ENCODE peak calls at places on chromosomes 2 and 18, in seven cellular contexts. W, S, V, D, R, A and U are unnamed samples.
A peak's percentile ranks its signal among the peaks of the same experiment; 100 is the strongest.

GRCh38 chr2:233146194-233146593 is 86.1 kb downstream of the INPP5D start:
- DNase-seq in W (no peak), S (no peak), V (no peak), D (no peak), R (no peak), A (no peak), U (no peak)

GRCh38 chr18:11518788-11519685 is 90.4 kb upstream of the SLC35G4 start:
- DNase-seq in W (peak; percentile 76), S (no peak), V (peak; percentile 1), D (peak; percentile 79), R (no peak), A (no peak), U (peak; percentile 0)

GRCh38 chr2:38375711-38376345 is 1.2 kb downstream of the ATL2 start:
- DNase-seq in W (no peak), S (peak; percentile 38), V (peak; percentile 46), D (no peak), R (no peak), A (no peak), U (no peak)

GRCh38 chr18:22324191-22325131 is 93.3 kb downstream of the CTAGE1 start:
- DNase-seq in W (no peak), S (no peak), V (no peak), D (no peak), R (no peak), A (no peak), U (no peak)

GRCh38 chr18:35334821-35335220 is 9.4 kb downstream of the ZNF24 start:
- DNase-seq in W (no peak), S (no peak), V (no peak), D (no peak), R (no peak), A (no peak), U (no peak)

GRCh38 chr2:54106631-54107454 is 8.6 kb upstream of the ACYP2 start:
- DNase-seq in W (peak; percentile 68), S (peak; percentile 35), V (peak; percentile 25), D (peak; percentile 60), R (no peak), A (no peak), U (peak; percentile 37)

GRCh38 chr2:49937432-49937831 is 783.1 kb upstream of the FSHR start:
- DNase-seq in W (no peak), S (no peak), V (no peak), D (no peak), R (no peak), A (no peak), U (no peak)

GRCh38 chr18:8409151-8409550 is 200.1 kb upstream of the RAB12 start:
- DNase-seq in W (no peak), S (no peak), V (no peak), D (no peak), R (no peak), A (no peak), U (no peak)

GRCh38 chr2:236052926-236053846 is 115.0 kb downstream of the GBX2 start:
- DNase-seq in W (no peak), S (no peak), V (no peak), D (no peak), R (no peak), A (no peak), U (no peak)

GRCh38 chr2:108082978-108083377 is 96.7 kb downstream of the SLC5A7 start:
- DNase-seq in W (no peak), S (no peak), V (no peak), D (no peak), R (no peak), A (no peak), U (no peak)

GRCh38 chr2:236180831-236181453 is 12.8 kb upstream of the GBX2 start:
- DNase-seq in W (peak; percentile 87), S (no peak), V (no peak), D (peak; percentile 76), R (no peak), A (no peak), U (peak; percentile 47)

GRCh38 chr2:217270089-217270800 is 410.4 kb upstream of the TNP1 start:
- DNase-seq in W (no peak), S (no peak), V (no peak), D (no peak), R (no peak), A (no peak), U (no peak)

GRCh38 chr2:159891917-159892691 is 94.1 kb upstream of the CD302 start:
- DNase-seq in W (peak; percentile 79), S (no peak), V (no peak), D (no peak), R (no peak), A (no peak), U (no peak)

GRCh38 chr18:73824684-73825083 is 322.9 kb downstream of the FBXO15 start:
- DNase-seq in W (no peak), S (no peak), V (no peak), D (no peak), R (no peak), A (no peak), U (no peak)

GRCh38 chr18:22057908-22058527 is 111.4 kb upstream of the GATA6 start:
- DNase-seq in W (no peak), S (no peak), V (no peak), D (no peak), R (no peak), A (no peak), U (no peak)

GRCh38 chr2:85924522-85924921 is 35.7 kb upstream of the ST3GAL5 start:
- DNase-seq in W (peak; percentile 9), S (no peak), V (no peak), D (no peak), R (no peak), A (no peak), U (no peak)

GRCh38 chr2:215973111-215973792 is 40.1 kb downstream of the MREG start:
- DNase-seq in W (no peak), S (no peak), V (no peak), D (no peak), R (no peak), A (no peak), U (no peak)

GRCh38 chr18:37270046-37270665 is 295.4 kb downstream of the CELF4 start:
- DNase-seq in W (no peak), S (no peak), V (peak; percentile 7), D (peak; percentile 55), R (no peak), A (no peak), U (no peak)

GRCh38 chr2:151682459-151683003 is 51.7 kb downstream of the NEB start:
- DNase-seq in W (no peak), S (no peak), V (no peak), D (no peak), R (no peak), A (no peak), U (no peak)

GRCh38 chr2:240303896-240304745 is 131.3 kb upstream of the GPC1 start:
- DNase-seq in W (no peak), S (no peak), V (no peak), D (no peak), R (no peak), A (no peak), U (no peak)

GRCh38 chr18:57930476-57930875 is 113.5 kb upstream of the NEDD4L start:
- DNase-seq in W (peak; percentile 67), S (no peak), V (no peak), D (no peak), R (no peak), A (no peak), U (peak; percentile 56)

GRCh38 chr2:71749671-71750101 is 296.3 kb downstream of the DYSF start:
- DNase-seq in W (no peak), S (no peak), V (no peak), D (peak; percentile 3), R (no peak), A (no peak), U (no peak)

GRCh38 chr18:62329676-62330454 is 4.8 kb downstream of the TNFRSF11A start:
- DNase-seq in W (peak; percentile 4), S (no peak), V (no peak), D (no peak), R (no peak), A (no peak), U (peak; percentile 22)

GRCh38 chr2:156006721-156007618 is 325.6 kb downstream of the NR4A2 start:
- DNase-seq in W (no peak), S (no peak), V (no peak), D (no peak), R (no peak), A (no peak), U (no peak)

GRCh38 chr2:38417745-38418689 is 40.9 kb upstream of the ATL2 start:
- DNase-seq in W (no peak), S (no peak), V (no peak), D (no peak), R (no peak), A (no peak), U (no peak)

GRCh38 chr2:55871637-55872036 is 51.9 kb downstream of the EFEMP1 start:
- DNase-seq in W (no peak), S (no peak), V (no peak), D (no peak), R (peak; percentile 49), A (no peak), U (no peak)

GRCh38 chr18:9787716-9788115 is 79.6 kb downstream of the RAB31 start:
- DNase-seq in W (no peak), S (no peak), V (no peak), D (no peak), R (no peak), A (no peak), U (no peak)

GRCh38 chr2:23745068-23745725 is 181.7 kb downstream of the ATAD2B start:
- DNase-seq in W (no peak), S (no peak), V (no peak), D (no peak), R (no peak), A (no peak), U (no peak)

GRCh38 chr2:98839292-98839691 is 96.7 kb downstream of the CRACDL start:
- DNase-seq in W (no peak), S (no peak), V (no peak), D (no peak), R (no peak), A (no peak), U (no peak)

GRCh38 chr2:86788881-86789686 is 1.6 kb downstream of the CD8A start:
- DNase-seq in W (peak; percentile 44), S (no peak), V (no peak), D (no peak), R (no peak), A (no peak), U (no peak)

GRCh38 chr2:198287706-198288105 is 483.3 kb downstream of the PLCL1 start:
- DNase-seq in W (no peak), S (no peak), V (no peak), D (no peak), R (no peak), A (no peak), U (no peak)

GRCh38 chr2:179268277-179268935 is 3.8 kb upstream of the SESTD1 start:
- DNase-seq in W (no peak), S (no peak), V (no peak), D (no peak), R (no peak), A (no peak), U (peak; percentile 65)

GRCh38 chr18:7429831-7430230 is 137.3 kb upstream of the PTPRM start:
- DNase-seq in W (no peak), S (no peak), V (no peak), D (no peak), R (no peak), A (no peak), U (no peak)

GRCh38 chr18:26089247-26090129 is 925 bp downstream of the SS18 start:
- DNase-seq in W (no peak), S (no peak), V (no peak), D (no peak), R (peak; percentile 44), A (no peak), U (no peak)

GRCh38 chr2:160719116-160719515 is 225.5 kb upstream of the RBMS1 start:
- DNase-seq in W (peak; percentile 14), S (no peak), V (no peak), D (no peak), R (no peak), A (no peak), U (no peak)

GRCh38 chr2:213166109-213166508 is 14.7 kb upstream of the IKZF2 start:
- DNase-seq in W (no peak), S (no peak), V (no peak), D (peak; percentile 56), R (no peak), A (no peak), U (no peak)

GRCh38 chr18:6624271-6624670 is 105.2 kb upstream of the ARHGAP28 start:
- DNase-seq in W (no peak), S (no peak), V (no peak), D (no peak), R (no peak), A (no peak), U (no peak)